ENCODE peak calls at places on chromosomes 13 and 19, in six cellular contexts. T is GM10248, Y is fibroblast of lung, H is mesothelial cell of epicardium, O is neural crest cell, S is activated B cell treated with CpG ODN at 0.5 μM for 24 hours. N is an unnamed sample.

GRCh38 chr13:19985219-19985556 is 26.7 kb downstream of the ZMYM2 start:
- DNase-seq in Y (no peak), S (no peak), O (no peak), H (no peak), T (no peak), N (no peak)

GRCh38 chr13:98961204-98962105 is 16.4 kb downstream of the DOCK9 start:
- DNase-seq in S (no peak), O (no peak), H (no peak), T (no peak), Y (no peak), N (no peak)

GRCh38 chr19:12778020-12778904 is 2.9 kb upstream of the HOOK2 start:
- DNase-seq in H (no peak), Y (peak), T (peak), S (peak), O (peak), N (peak)

GRCh38 chr13:36242761-36243160 is 28.4 kb upstream of the SOHLH2 start:
- DNase-seq in S (no peak), T (no peak), Y (no peak), O (no peak), H (no peak), N (no peak)

GRCh38 chr19:54017266-54017665 is 25.8 kb downstream of the CACNG6 start:
- DNase-seq in S (no peak), H (no peak), O (no peak), T (no peak), Y (peak), N (no peak)

GRCh38 chr19:7348587-7349230 is at the start of gene ARHGEF18:
- DNase-seq in S (peak), H (no peak), T (peak), Y (no peak), O (no peak), N (no peak)

GRCh38 chr19:38142176-38143035 is 81.6 kb downstream of the DPF1 start:
- DNase-seq in H (no peak), O (peak), T (peak), Y (peak), S (peak), N (peak)

GRCh38 chr13:43411741-43412140 is 375.0 kb downstream of the ENOX1 start:
- DNase-seq in T (no peak), Y (peak), H (no peak), O (no peak), S (no peak), N (no peak)

GRCh38 chr19:55492362-55492944 is 4.2 kb downstream of the SSC5D start:
- DNase-seq in Y (no peak), O (no peak), H (no peak), T (no peak), S (no peak), N (no peak)

GRCh38 chr13:97298816-97299215 is 76.7 kb downstream of the MBNL2 start:
- DNase-seq in Y (peak), O (no peak), T (no peak), H (no peak), S (no peak), N (peak)

GRCh38 chr13:113970810-113971470 is 2.9 kb downstream of the C13orf46 start:
- DNase-seq in H (peak), Y (peak), O (no peak), S (no peak), T (no peak), N (no peak)

GRCh38 chr13:99218969-99219368 is 18.3 kb downstream of the UBAC2 start:
- DNase-seq in H (no peak), O (no peak), Y (no peak), T (no peak), S (no peak), N (no peak)

GRCh38 chr19:23554548-23554947 is 132.5 kb downstream of the ZNF675 start:
- DNase-seq in S (no peak), H (no peak), Y (no peak), O (no peak), T (no peak), N (no peak)

GRCh38 chr19:49361438-49362047 is 673 bp downstream of the TEAD2 start:
- DNase-seq in O (peak), H (peak), T (peak), S (no peak), Y (peak), N (peak)

GRCh38 chr13:94329754-94330551 is 149.5 kb downstream of the DCT start:
- DNase-seq in H (no peak), O (no peak), T (no peak), Y (peak), S (no peak), N (peak)

GRCh38 chr13:42836930-42837329 is 55.5 kb downstream of the FAM216B start:
- DNase-seq in H (no peak), T (no peak), O (no peak), S (no peak), Y (peak), N (peak)

GRCh38 chr13:30339721-30340366 is 32.5 kb upstream of the KATNAL1 start:
- DNase-seq in T (no peak), O (no peak), S (no peak), H (no peak), Y (no peak), N (no peak)

GRCh38 chr19:16682539-16682938 is 21.6 kb downstream of the TMEM38A start:
- DNase-seq in H (no peak), Y (no peak), T (no peak), S (no peak), O (no peak), N (no peak)

GRCh38 chr19:10858204-10858828 is 10.1 kb downstream of the C19orf38 start:
- DNase-seq in O (peak), Y (peak), H (no peak), T (peak), S (no peak), N (peak)

GRCh38 chr19:10863107-10863700 is 8.1 kb upstream of the CARM1 start:
- DNase-seq in S (no peak), T (no peak), O (no peak), H (no peak), Y (no peak), N (peak)

GRCh38 chr19:10862561-10863106 is 8.7 kb upstream of the CARM1 start:
- DNase-seq in Y (no peak), S (no peak), H (no peak), T (no peak), O (no peak), N (no peak)

GRCh38 chr19:10864538-10864899 is 6.8 kb upstream of the CARM1 start:
- DNase-seq in T (peak), S (peak), Y (peak), O (peak), H (peak), N (peak)

GRCh38 chr19:10861118-10861651 is 10.2 kb upstream of the CARM1 start:
- DNase-seq in O (peak), H (no peak), S (no peak), T (no peak), Y (no peak), N (no peak)
- TF ChIP-seq CTCF in O (peak), H (peak), S (no peak), T (no peak), Y (peak), N (peak)

DNA sequence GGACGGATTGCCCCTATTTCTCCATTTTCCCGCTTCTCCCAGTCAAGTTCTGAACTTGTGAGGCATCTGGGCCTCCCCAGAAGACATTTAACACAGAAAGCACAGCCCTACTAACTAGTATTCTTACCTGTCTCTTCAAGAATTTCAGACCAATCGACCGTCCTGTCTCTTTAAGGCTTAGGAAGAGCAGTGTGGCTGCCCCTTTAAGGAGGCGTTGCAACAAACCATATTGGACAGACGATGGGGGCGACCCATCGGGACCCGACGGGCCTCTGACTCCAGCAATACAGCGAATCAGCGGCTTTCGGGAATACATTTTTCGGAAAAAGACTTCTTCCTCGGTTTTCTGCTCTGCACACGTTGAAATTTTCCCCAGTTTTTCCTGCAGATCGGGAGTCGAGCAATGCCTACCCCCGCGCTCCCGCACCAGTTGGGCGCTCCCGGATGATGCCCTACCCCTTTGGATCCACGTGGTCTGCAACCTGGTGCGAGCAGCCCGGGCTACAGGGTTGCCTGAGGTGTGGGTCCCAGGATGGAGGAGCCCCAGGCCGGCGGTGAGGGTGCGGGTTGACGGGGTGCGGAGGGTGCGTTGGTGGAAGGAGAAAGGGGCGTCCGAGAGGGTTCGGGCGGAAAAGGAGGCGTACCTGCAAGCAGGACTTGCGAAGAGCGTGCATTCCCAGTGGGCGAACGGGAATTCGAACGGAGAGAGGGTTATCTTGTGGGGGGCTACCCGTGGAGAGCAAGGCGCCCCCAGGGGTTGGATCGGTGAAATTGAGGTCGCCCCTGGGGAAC is at the start of gene POLR1G:
- DNase-seq in O (peak), T (peak), H (no peak), Y (peak), S (peak), N (peak)
- TF ChIP-seq CTCF in O (no peak), T (no peak), H (no peak), Y (no peak), S (no peak), N (no peak)

GRCh38 chr19:11247934-11248333 is 8.5 kb downstream of the ANGPTL8 start:
- DNase-seq in O (no peak), T (no peak), H (no peak), Y (no peak), S (no peak), N (no peak)
- TF ChIP-seq CTCF in O (no peak), T (no peak), H (no peak), Y (no peak), S (no peak), N (no peak)

GRCh38 chr19:10112895-10113591 is 1.6 kb downstream of the P2RY11 start:
- DNase-seq in T (peak), H (no peak), Y (no peak), S (peak), O (peak), N (peak)
- TF ChIP-seq CTCF in T (peak), H (peak), Y (peak), S (no peak), O (peak), N (peak)

N was measured in foreskin fibroblast.